ENCODE peak calls at places on chromosomes 11 and 22, in five cellular contexts. N is Kasumi-1; A is NCI-H146; X is stimulated activated naive CD4-positive, alpha-beta T cell; C is GM12864. O is an unnamed sample.

GRCh38 chr11:102868359-102868758 is 6.4 kb downstream of the MMP12 start:
- DNase-seq in N (no peak), A (no peak), X (no peak), C (no peak), O (no peak)

GRCh38 chr11:28400236-28401100 is 292.3 kb downstream of the METTL15 start:
- DNase-seq in N (no peak), A (no peak), X (no peak), C (no peak), O (no peak)

GRCh38 chr11:95500466-95500865 is 269.5 kb upstream of the SESN3 start:
- DNase-seq in N (no peak), A (no peak), X (no peak), C (no peak), O (no peak)

GRCh38 chr22:23394525-23395326 is 185.4 kb downstream of the IGLL1 start:
- DNase-seq in N (no peak), A (no peak), X (no peak), C (no peak), O (no peak)

GRCh38 chr22:18063311-18063710 is 14.5 kb upstream of the PEX26 start:
- DNase-seq in N (no peak), A (no peak), X (no peak), C (no peak), O (no peak)

GRCh38 chr11:114348200-114349191 is 51.8 kb downstream of the C11orf71 start:
- DNase-seq in N (peak), A (peak), X (peak), C (no peak), O (peak)

GRCh38 chr22:49882519-49883293 is 29.1 kb downstream of the ZBED4 start:
- DNase-seq in N (no peak), A (no peak), X (no peak), C (no peak), O (no peak)

GRCh38 chr22:19848298-19849224 is 6.1 kb downstream of the GNB1L start:
- DNase-seq in N (no peak), A (peak), X (no peak), C (no peak), O (no peak)

GRCh38 chr11:64745219-64745522 is 1.2 kb upstream of the RASGRP2 start:
- DNase-seq in N (peak), A (peak), X (peak), C (no peak), O (peak)

GRCh38 chr22:44532466-44533025 is 34.5 kb upstream of the RTL6 start:
- DNase-seq in N (no peak), A (peak), X (no peak), C (no peak), O (no peak)

GRCh38 chr11:16860632-16861031 is 122.2 kb downstream of the C11orf58 start:
- DNase-seq in N (no peak), A (no peak), X (no peak), C (no peak), O (no peak)

O was measured in CD4-positive, alpha-beta memory T cell.